ENCODE peak calls at places on chromosome 7, in ten cellular contexts. One of them, this sample, is unnamed.

GRCh38 chr7:73623798-73624668 is at the start of gene MLXIPL:
- DNase-seq in HFF-Myc: no peak
- DNase-seq in AG10803: peak; percentile 20
- DNase-seq in heart right ventricle: peak; percentile 57
- DNase-seq in foreskin fibroblast: peak; percentile 32
- DNase-seq in adrenal gland: peak; percentile 88
- DNase-seq in A549: peak; percentile 97
- DNase-seq in stomach: peak; percentile 93
- DNase-seq in fibroblast of the aortic adventitia: no peak
- DNase-seq in fibroblast of mammary gland: peak; percentile 16
- DNase-seq in this sample: peak; percentile 46

GRCh38 chr7:171912-172515 is 20.4 kb upstream of the FAM20C start:
- DNase-seq in HFF-Myc: no peak
- DNase-seq in AG10803: no peak
- DNase-seq in heart right ventricle: no peak
- DNase-seq in foreskin fibroblast: no peak
- DNase-seq in adrenal gland: no peak
- DNase-seq in A549: no peak
- DNase-seq in stomach: no peak
- DNase-seq in fibroblast of the aortic adventitia: no peak
- DNase-seq in fibroblast of mammary gland: no peak
- DNase-seq in this sample: no peak

GRCh38 chr7:36875794-36876193 is 151.5 kb upstream of the AOAH start:
- DNase-seq in HFF-Myc: no peak
- DNase-seq in AG10803: no peak
- DNase-seq in heart right ventricle: no peak
- DNase-seq in foreskin fibroblast: no peak
- DNase-seq in adrenal gland: no peak
- DNase-seq in A549: no peak
- DNase-seq in stomach: no peak
- DNase-seq in fibroblast of the aortic adventitia: no peak
- DNase-seq in fibroblast of mammary gland: no peak
- DNase-seq in this sample: no peak

GRCh38 chr7:102146989-102147388 is 139.7 kb upstream of the SH2B2 start:
- DNase-seq in HFF-Myc: no peak
- DNase-seq in AG10803: no peak
- DNase-seq in heart right ventricle: peak; percentile 67
- DNase-seq in foreskin fibroblast: no peak
- DNase-seq in adrenal gland: peak; percentile 90
- DNase-seq in A549: no peak
- DNase-seq in stomach: no peak
- DNase-seq in fibroblast of the aortic adventitia: peak; percentile 87
- DNase-seq in fibroblast of mammary gland: peak; percentile 44
- DNase-seq in this sample: peak; percentile 16

GRCh38 chr7:140525741-140526140 is 46.4 kb upstream of the MKRN1 start:
- DNase-seq in HFF-Myc: no peak
- DNase-seq in AG10803: peak; percentile 71
- DNase-seq in heart right ventricle: no peak
- DNase-seq in foreskin fibroblast: no peak
- DNase-seq in adrenal gland: no peak
- DNase-seq in A549: no peak
- DNase-seq in stomach: no peak
- DNase-seq in fibroblast of the aortic adventitia: peak; percentile 40
- DNase-seq in fibroblast of mammary gland: peak; percentile 39
- DNase-seq in this sample: no peak

GRCh38 chr7:83738436-83738835 is 89.5 kb upstream of the SEMA3E start:
- DNase-seq in HFF-Myc: no peak
- DNase-seq in AG10803: no peak
- DNase-seq in heart right ventricle: no peak
- DNase-seq in foreskin fibroblast: no peak
- DNase-seq in adrenal gland: no peak
- DNase-seq in A549: no peak
- DNase-seq in stomach: no peak
- DNase-seq in fibroblast of the aortic adventitia: no peak
- DNase-seq in fibroblast of mammary gland: no peak
- DNase-seq in this sample: no peak

GRCh38 chr7:23043441-23043840 is 29.5 kb upstream of the HYCC1 start:
- DNase-seq in HFF-Myc: no peak
- DNase-seq in AG10803: peak; percentile 36
- DNase-seq in heart right ventricle: no peak
- DNase-seq in foreskin fibroblast: no peak
- DNase-seq in adrenal gland: no peak
- DNase-seq in A549: no peak
- DNase-seq in stomach: no peak
- DNase-seq in fibroblast of the aortic adventitia: no peak
- DNase-seq in fibroblast of mammary gland: no peak
- DNase-seq in this sample: peak; percentile 14

GRCh38 chr7:10537764-10538163 is 435.9 kb upstream of the PHF14 start:
- DNase-seq in HFF-Myc: no peak
- DNase-seq in AG10803: no peak
- DNase-seq in heart right ventricle: no peak
- DNase-seq in foreskin fibroblast: no peak
- DNase-seq in adrenal gland: no peak
- DNase-seq in A549: no peak
- DNase-seq in stomach: no peak
- DNase-seq in fibroblast of the aortic adventitia: no peak
- DNase-seq in fibroblast of mammary gland: no peak
- DNase-seq in this sample: no peak

GRCh38 chr7:157576415-157576814 is 239.6 kb downstream of the DNAJB6 start:
- DNase-seq in HFF-Myc: no peak
- DNase-seq in AG10803: no peak
- DNase-seq in heart right ventricle: no peak
- DNase-seq in foreskin fibroblast: no peak
- DNase-seq in adrenal gland: no peak
- DNase-seq in A549: no peak
- DNase-seq in stomach: no peak
- DNase-seq in fibroblast of the aortic adventitia: no peak
- DNase-seq in fibroblast of mammary gland: no peak
- DNase-seq in this sample: no peak

GRCh38 chr7:85292908-85293576 is 106.2 kb upstream of the SEMA3D start:
- DNase-seq in HFF-Myc: no peak
- DNase-seq in AG10803: no peak
- DNase-seq in heart right ventricle: no peak
- DNase-seq in foreskin fibroblast: no peak
- DNase-seq in adrenal gland: no peak
- DNase-seq in A549: no peak
- DNase-seq in stomach: no peak
- DNase-seq in fibroblast of the aortic adventitia: no peak
- DNase-seq in fibroblast of mammary gland: no peak
- DNase-seq in this sample: no peak

GRCh38 chr7:149310113-149310836 is 48.3 kb downstream of the ZNF783 start:
- DNase-seq in HFF-Myc: peak; percentile 57
- DNase-seq in AG10803: peak; percentile 83
- DNase-seq in heart right ventricle: no peak
- DNase-seq in foreskin fibroblast: peak; percentile 68
- DNase-seq in adrenal gland: no peak
- DNase-seq in A549: peak; percentile 87
- DNase-seq in stomach: no peak
- DNase-seq in fibroblast of the aortic adventitia: peak; percentile 91
- DNase-seq in fibroblast of mammary gland: peak; percentile 88
- DNase-seq in this sample: peak; percentile 93

GRCh38 chr7:129367700-129368388 is 66.4 kb upstream of the STRIP2 start:
- DNase-seq in HFF-Myc: no peak
- DNase-seq in AG10803: peak; percentile 62
- DNase-seq in heart right ventricle: peak; percentile 63
- DNase-seq in foreskin fibroblast: peak; percentile 51
- DNase-seq in adrenal gland: peak; percentile 78
- DNase-seq in A549: peak; percentile 69
- DNase-seq in stomach: peak; percentile 82
- DNase-seq in fibroblast of the aortic adventitia: peak; percentile 88
- DNase-seq in fibroblast of mammary gland: peak; percentile 67
- DNase-seq in this sample: peak; percentile 82
- H3K4me3 ChIP-seq in HFF-Myc: no peak overlapping the region
- H3K4me3 ChIP-seq in AG10803: peak overlapping the region; percentile 5
- H3K4me3 ChIP-seq in heart right ventricle: peak overlapping the region; percentile 17
- H3K4me3 ChIP-seq in foreskin fibroblast: no peak overlapping the region
- H3K4me3 ChIP-seq in adrenal gland: peak overlapping the region; percentile 17
- H3K4me3 ChIP-seq in A549: no peak overlapping the region
- H3K4me3 ChIP-seq in stomach: peak overlapping the region; percentile 32
- H3K4me3 ChIP-seq in fibroblast of the aortic adventitia: peak overlapping the region; percentile 32
- H3K4me3 ChIP-seq in fibroblast of mammary gland: no peak overlapping the region
- H3K4me3 ChIP-seq in this sample: no peak overlapping the region

DNA sequence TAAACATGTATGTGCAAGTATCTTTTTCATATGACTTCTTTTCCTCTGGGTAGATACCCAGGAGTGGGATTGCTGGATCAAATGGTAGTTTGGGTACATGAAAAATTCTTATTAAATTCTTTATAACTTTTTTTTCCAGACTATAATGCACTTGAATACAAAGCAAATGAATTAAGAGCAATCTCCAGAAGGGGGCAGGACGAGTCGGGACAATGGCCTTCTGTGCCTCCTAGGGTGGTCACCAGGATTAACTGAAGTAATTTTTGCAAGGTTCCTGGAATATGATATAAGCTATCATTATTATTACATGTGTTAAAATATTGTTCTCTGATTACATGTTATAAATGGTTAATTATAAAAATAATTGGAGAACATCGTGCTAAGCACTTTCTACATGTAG is 127.2 kb downstream of the PPP1R17 start:
- DNase-seq in HFF-Myc: no peak
- DNase-seq in AG10803: no peak
- DNase-seq in heart right ventricle: no peak
- DNase-seq in foreskin fibroblast: no peak
- DNase-seq in adrenal gland: no peak
- DNase-seq in A549: peak; percentile 4
- DNase-seq in stomach: no peak
- DNase-seq in fibroblast of the aortic adventitia: peak; percentile 39
- DNase-seq in fibroblast of mammary gland: peak; percentile 24
- DNase-seq in this sample: peak; percentile 25
- TF ChIP-seq CTCF in HFF-Myc: peak; percentile 2
- TF ChIP-seq CTCF in AG10803: peak; percentile 34
- TF ChIP-seq CTCF in heart right ventricle: peak; percentile 23
- TF ChIP-seq CTCF in foreskin fibroblast: peak; percentile 4
- TF ChIP-seq CTCF in adrenal gland: no peak
- TF ChIP-seq CTCF in A549: peak; percentile 48
- TF ChIP-seq CTCF in stomach: no peak
- TF ChIP-seq CTCF in fibroblast of the aortic adventitia: peak; percentile 32
- TF ChIP-seq CTCF in fibroblast of mammary gland: peak; percentile 3
- TF ChIP-seq CTCF in this sample: peak; percentile 16

GRCh38 chr7:116834815-116835533 is 27.4 kb upstream of the CAPZA2 start:
- DNase-seq in HFF-Myc: no peak
- DNase-seq in AG10803: peak; percentile 12
- DNase-seq in heart right ventricle: peak; percentile 28
- DNase-seq in foreskin fibroblast: peak; percentile 8
- DNase-seq in adrenal gland: no peak
- DNase-seq in A549: peak; percentile 22
- DNase-seq in stomach: no peak
- DNase-seq in fibroblast of the aortic adventitia: peak; percentile 42
- DNase-seq in fibroblast of mammary gland: peak; percentile 70
- DNase-seq in this sample: peak; percentile 18

GRCh38 chr7:116836911-116837310 is 25.5 kb upstream of the CAPZA2 start:
- DNase-seq in HFF-Myc: no peak
- DNase-seq in AG10803: no peak
- DNase-seq in heart right ventricle: no peak
- DNase-seq in foreskin fibroblast: no peak
- DNase-seq in adrenal gland: no peak
- DNase-seq in A549: peak; percentile 29
- DNase-seq in stomach: no peak
- DNase-seq in fibroblast of the aortic adventitia: no peak
- DNase-seq in fibroblast of mammary gland: no peak
- DNase-seq in this sample: no peak

GRCh38 chr7:116840256-116840655 is 22.1 kb upstream of the CAPZA2 start:
- DNase-seq in HFF-Myc: no peak
- DNase-seq in AG10803: no peak
- DNase-seq in heart right ventricle: no peak
- DNase-seq in foreskin fibroblast: no peak
- DNase-seq in adrenal gland: no peak
- DNase-seq in A549: no peak
- DNase-seq in stomach: no peak
- DNase-seq in fibroblast of the aortic adventitia: no peak
- DNase-seq in fibroblast of mammary gland: no peak
- DNase-seq in this sample: no peak

GRCh38 chr7:116832692-116833091 is 29.7 kb upstream of the CAPZA2 start:
- DNase-seq in HFF-Myc: no peak
- DNase-seq in AG10803: no peak
- DNase-seq in heart right ventricle: no peak
- DNase-seq in foreskin fibroblast: no peak
- DNase-seq in adrenal gland: no peak
- DNase-seq in A549: no peak
- DNase-seq in stomach: no peak
- DNase-seq in fibroblast of the aortic adventitia: no peak
- DNase-seq in fibroblast of mammary gland: no peak
- DNase-seq in this sample: no peak

DNA sequence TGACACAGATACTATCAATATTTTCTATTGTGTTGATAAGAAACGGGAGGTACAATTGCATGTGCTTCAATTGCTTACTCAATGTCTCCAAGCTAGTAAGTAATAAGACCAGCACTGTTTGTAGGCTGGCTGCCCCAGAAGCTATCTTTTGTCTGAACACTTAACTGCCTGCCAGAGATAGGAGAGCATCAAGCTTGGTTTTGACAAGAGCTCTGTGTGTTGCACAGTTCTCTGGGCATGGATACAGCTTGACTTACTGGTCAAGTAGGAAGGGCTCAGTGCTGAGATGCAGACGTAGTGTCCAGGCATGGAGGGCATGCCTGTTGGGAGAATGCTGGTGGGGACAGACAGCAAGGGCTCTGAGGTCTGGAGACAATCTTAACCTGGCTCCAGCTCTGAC is 26.3 kb upstream of the CAPZA2 start:
- DNase-seq in HFF-Myc: no peak
- DNase-seq in AG10803: no peak
- DNase-seq in heart right ventricle: no peak
- DNase-seq in foreskin fibroblast: no peak
- DNase-seq in adrenal gland: no peak
- DNase-seq in A549: no peak
- DNase-seq in stomach: no peak
- DNase-seq in fibroblast of the aortic adventitia: peak; percentile 16
- DNase-seq in fibroblast of mammary gland: no peak
- DNase-seq in this sample: no peak
- H3K4me3 ChIP-seq in HFF-Myc: no peak overlapping the region
- H3K4me3 ChIP-seq in AG10803: no peak overlapping the region
- H3K4me3 ChIP-seq in heart right ventricle: no peak overlapping the region
- H3K4me3 ChIP-seq in foreskin fibroblast: no peak overlapping the region
- H3K4me3 ChIP-seq in adrenal gland: no peak overlapping the region
- H3K4me3 ChIP-seq in A549: no peak overlapping the region
- H3K4me3 ChIP-seq in stomach: no peak overlapping the region
- H3K4me3 ChIP-seq in fibroblast of the aortic adventitia: no peak overlapping the region
- H3K4me3 ChIP-seq in fibroblast of mammary gland: no peak overlapping the region
- H3K4me3 ChIP-seq in this sample: no peak overlapping the region

DNA sequence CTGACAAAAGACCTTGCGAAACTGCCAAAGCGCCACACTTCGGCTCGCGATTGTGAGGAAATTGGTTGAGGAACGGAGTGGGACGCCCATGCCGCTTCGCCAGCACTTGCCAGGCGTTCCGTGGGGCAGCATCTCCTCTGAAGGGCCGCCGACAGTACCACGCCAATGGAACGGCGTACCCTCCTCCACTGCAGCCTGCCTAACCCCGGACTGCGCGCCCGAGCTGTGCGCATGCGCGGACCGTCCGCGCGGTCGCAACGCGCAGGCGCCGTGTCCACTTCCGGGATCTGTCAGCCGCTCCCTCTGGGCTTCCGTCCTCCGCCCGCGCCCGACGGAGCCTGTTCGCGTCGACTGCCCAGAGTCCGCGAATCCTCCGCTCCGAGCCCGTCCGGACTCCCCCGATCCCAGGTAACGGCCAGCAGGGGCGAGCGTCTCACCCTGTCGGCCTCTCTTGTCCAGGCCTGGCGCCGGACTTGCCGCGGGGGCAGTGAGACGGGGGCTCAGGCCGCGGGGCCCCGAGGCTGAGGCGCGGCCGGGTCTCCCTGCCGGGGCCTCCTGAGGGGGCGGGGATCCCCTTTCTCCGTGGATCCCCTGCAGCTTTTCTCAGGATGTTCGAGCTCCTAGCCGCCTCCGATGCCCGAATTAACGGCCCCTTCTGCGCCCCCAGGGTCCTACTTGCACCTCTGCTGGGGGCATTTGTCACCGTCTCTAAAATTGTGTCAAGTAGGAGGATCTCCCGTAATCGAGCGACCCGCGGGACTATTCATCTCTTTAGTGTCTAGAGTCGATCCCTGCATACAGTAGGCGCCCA is at the start of gene ARPC1A:
- DNase-seq in HFF-Myc: peak; percentile 72
- DNase-seq in AG10803: peak; percentile 90
- DNase-seq in heart right ventricle: peak; percentile 90
- DNase-seq in foreskin fibroblast: peak; percentile 93
- DNase-seq in adrenal gland: peak; percentile 90
- DNase-seq in A549: peak; percentile 91
- DNase-seq in stomach: peak; percentile 92
- DNase-seq in fibroblast of the aortic adventitia: peak; percentile 90
- DNase-seq in fibroblast of mammary gland: peak; percentile 93
- DNase-seq in this sample: peak; percentile 96
- TF ChIP-seq CTCF in HFF-Myc: peak; percentile 9
- TF ChIP-seq CTCF in AG10803: peak; percentile 28
- TF ChIP-seq CTCF in heart right ventricle: peak; percentile 15
- TF ChIP-seq CTCF in foreskin fibroblast: peak; percentile 22
- TF ChIP-seq CTCF in adrenal gland: peak; percentile 41
- TF ChIP-seq CTCF in A549: no peak
- TF ChIP-seq CTCF in stomach: no peak
- TF ChIP-seq CTCF in fibroblast of the aortic adventitia: peak; percentile 37
- TF ChIP-seq CTCF in fibroblast of mammary gland: peak; percentile 23
- TF ChIP-seq CTCF in this sample: peak; percentile 36